ENCODE peak calls at places on chromosomes 16 and 17, in nine cellular contexts. X, V, H, N, C, P, Q, F and A are unnamed samples.
A peak's percentile ranks its signal among the peaks of the same experiment; 100 is the strongest.

GRCh38 chr16:84396537-84397008 is 28.2 kb downstream of the ATP2C2 start:
- DNase-seq in H (no peak), C (peak; percentile 73), X (no peak), P (no peak), V (peak; percentile 34), Q (no peak), N (no peak), F (peak; percentile 97), A (no peak)

GRCh38 chr16:57639172-57639571 is 10.7 kb downstream of the ADGRG1 start:
- DNase-seq in N (peak; percentile 35), Q (peak; percentile 51), P (no peak), H (no peak), F (peak; percentile 76), V (peak; percentile 98), C (peak; percentile 81), X (peak; percentile 53), A (peak; percentile 75)

GRCh38 chr16:80062361-80063027 is 462.0 kb upstream of the MAF start:
- DNase-seq in F (no peak), P (no peak), V (no peak), X (no peak), C (no peak), H (no peak), N (no peak), Q (no peak), A (no peak)

GRCh38 chr17:21678451-21679081 is 13.8 kb upstream of the KCNJ18 start:
- DNase-seq in N (no peak), H (no peak), V (no peak), C (no peak), X (no peak), F (peak; percentile 34), P (no peak), Q (no peak), A (peak; percentile 19)

GRCh38 chr17:76981545-76982295 is 113.5 kb downstream of the MGAT5B start:
- DNase-seq in H (no peak), N (no peak), V (peak; percentile 88), P (no peak), C (no peak), F (no peak), X (no peak), Q (no peak), A (no peak)

GRCh38 chr16:86521236-86522197 is 11.2 kb downstream of the FOXF1 start:
- DNase-seq in X (no peak), H (no peak), V (no peak), P (no peak), N (no peak), F (no peak), C (no peak), Q (no peak), A (peak; percentile 31)

GRCh38 chr17:39014795-39015545 is 47.8 kb upstream of the FBXO47 start:
- DNase-seq in F (no peak), P (no peak), H (no peak), X (no peak), Q (no peak), V (no peak), C (no peak), N (no peak), A (peak; percentile 50)

GRCh38 chr16:67105881-67106280 is 3.9 kb upstream of the PHAF1 start:
- DNase-seq in V (no peak), F (no peak), H (no peak), Q (no peak), N (no peak), X (no peak), C (no peak), P (peak; percentile 37), A (no peak)

GRCh38 chr17:81044764-81045589 is 10.0 kb downstream of the BAIAP2 start:
- DNase-seq in N (peak; percentile 64), Q (peak; percentile 91), V (no peak), F (peak; percentile 90), C (peak; percentile 75), P (peak; percentile 79), H (peak; percentile 88), X (no peak), A (peak; percentile 92)
- H3K4me1 ChIP-seq in N (peaks cover 15% of the 10 kb centered on the region), Q (peaks cover 92% of the 10 kb centered on the region), V (peaks cover 27% of the 10 kb centered on the region), F (peaks cover 83% of the 10 kb centered on the region), C (peaks cover 37% of the 10 kb centered on the region), P (peaks cover 8% of the 10 kb centered on the region), H (peaks cover 45% of the 10 kb centered on the region), X (peaks cover 10% of the 10 kb centered on the region), A (peaks cover 11% of the 10 kb centered on the region)

GRCh38 chr17:8016632-8017424 is 14.4 kb downstream of the GUCY2D start:
- DNase-seq in H (no peak), F (peak; percentile 52), C (peak; percentile 82), V (peak; percentile 80), P (peak; percentile 54), X (peak; percentile 36), N (no peak), Q (no peak), A (peak; percentile 74)

GRCh38 chr17:8015957-8016631 is 13.7 kb downstream of the GUCY2D start:
- DNase-seq in P (no peak), X (no peak), Q (no peak), N (peak; percentile 49), C (peak; percentile 76), F (peak; percentile 48), V (peak; percentile 52), H (no peak), A (no peak)

GRCh38 chr17:8014558-8014850 is 12.1 kb downstream of the GUCY2D start:
- DNase-seq in N (no peak), V (no peak), F (no peak), P (no peak), X (no peak), Q (no peak), H (no peak), C (no peak), A (no peak)

GRCh38 chr17:8013731-8014557 is 11.5 kb downstream of the GUCY2D start:
- DNase-seq in C (no peak), Q (no peak), X (no peak), N (no peak), P (no peak), V (no peak), H (no peak), F (no peak), A (no peak)

DNA sequence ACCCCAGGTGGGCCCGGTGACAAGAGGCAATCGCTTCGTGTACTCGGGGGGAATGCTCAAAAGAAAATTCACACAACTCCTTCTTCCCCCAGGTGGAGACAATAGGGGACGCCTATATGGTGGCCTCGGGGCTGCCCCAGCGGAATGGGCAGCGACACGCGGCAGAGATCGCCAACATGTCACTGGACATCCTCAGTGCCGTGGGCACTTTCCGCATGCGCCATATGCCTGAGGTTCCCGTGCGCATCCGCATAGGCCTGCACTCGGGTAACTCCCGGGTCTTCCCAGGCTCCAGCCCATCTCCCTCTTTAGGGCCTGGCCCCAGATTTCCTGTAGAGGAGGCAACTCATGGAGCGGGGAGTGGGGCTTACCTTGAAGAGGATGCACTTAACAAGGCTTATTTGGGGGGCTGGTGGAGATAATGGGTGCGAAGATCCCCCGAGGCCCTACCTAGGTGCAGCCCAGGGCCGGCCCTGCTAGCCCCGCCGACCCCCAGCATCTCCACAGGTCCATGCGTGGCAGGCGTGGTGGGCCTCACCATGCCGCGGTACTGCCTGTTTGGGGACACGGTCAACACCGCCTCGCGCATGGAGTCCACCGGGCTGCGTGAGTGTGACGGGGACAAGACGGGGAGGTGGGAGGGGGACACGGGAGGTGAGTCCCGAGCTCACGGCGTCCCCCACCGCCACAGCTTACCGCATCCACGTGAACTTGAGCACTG is 13.0 kb downstream of the GUCY2D start:
- DNase-seq in Q (no peak), C (no peak), X (no peak), V (no peak), F (no peak), P (no peak), N (no peak), H (no peak), A (no peak)
- H3K27me3 ChIP-seq in Q (peaks cover 25% of the 10 kb centered on the region), C (no peaks in the 10 kb centered on the region), X (no peaks in the 10 kb centered on the region), V (peaks cover 46% of the 10 kb centered on the region), F (no peaks in the 10 kb centered on the region), P (peaks cover 58% of the 10 kb centered on the region), N (no peaks in the 10 kb centered on the region), H (peaks cover 10% of the 10 kb centered on the region), A (no peaks in the 10 kb centered on the region)

GRCh38 chr17:49889500-49889899 is 41.6 kb upstream of the TAC4 start:
- DNase-seq in H (no peak), N (no peak), V (no peak), Q (no peak), C (peak; percentile 20), X (no peak), P (no peak), F (no peak), A (no peak)

GRCh38 chr17:49886036-49886435 is 38.2 kb upstream of the TAC4 start:
- DNase-seq in V (no peak), P (no peak), H (no peak), X (no peak), F (no peak), Q (no peak), C (no peak), N (no peak), A (no peak)

GRCh38 chr17:49887086-49887743 is 39.3 kb upstream of the TAC4 start:
- DNase-seq in Q (no peak), X (no peak), V (no peak), N (no peak), P (no peak), F (peak; percentile 98), H (no peak), C (peak; percentile 76), A (no peak)

GRCh38 chr17:49890077-49890821 is 42.4 kb upstream of the TAC4 start:
- DNase-seq in F (no peak), N (no peak), H (no peak), Q (peak; percentile 59), C (peak; percentile 23), P (no peak), V (peak; percentile 62), X (no peak), A (peak; percentile 55)

GRCh38 chr17:49887744-49888360 is 40.0 kb upstream of the TAC4 start:
- DNase-seq in C (no peak), N (no peak), X (no peak), F (peak; percentile 69), H (no peak), V (no peak), P (no peak), Q (no peak), A (no peak)
- H3K4me1 ChIP-seq in C (peaks cover 25% of the 10 kb centered on the region), N (peaks cover 3% of the 10 kb centered on the region), X (no peaks in the 10 kb centered on the region), F (peaks cover 31% of the 10 kb centered on the region), H (no peaks in the 10 kb centered on the region), V (peaks cover 7% of the 10 kb centered on the region), P (no peaks in the 10 kb centered on the region), Q (peaks cover 6% of the 10 kb centered on the region), A (no peaks in the 10 kb centered on the region)

GRCh38 chr17:8405499-8406016 is 7.9 kb upstream of the RNF222 start:
- DNase-seq in C (no peak), P (no peak), N (no peak), X (no peak), V (no peak), Q (no peak), H (no peak), F (no peak), A (no peak)

GRCh38 chr17:8398980-8399379 is 1.4 kb upstream of the RNF222 start:
- DNase-seq in F (no peak), C (no peak), V (no peak), H (no peak), P (no peak), Q (no peak), X (no peak), N (no peak), A (no peak)

GRCh38 chr17:8402921-8403536 is 5.4 kb upstream of the RNF222 start:
- DNase-seq in C (no peak), H (no peak), N (no peak), V (no peak), X (no peak), P (no peak), Q (no peak), F (no peak), A (no peak)

GRCh38 chr17:8397636-8398035 is at the start of gene RNF222:
- DNase-seq in X (no peak), N (no peak), Q (no peak), C (no peak), V (no peak), P (no peak), H (no peak), F (no peak), A (no peak)

GRCh38 chr17:8401107-8401506 is 3.5 kb upstream of the RNF222 start:
- DNase-seq in H (no peak), X (no peak), N (no peak), P (no peak), Q (no peak), F (no peak), C (no peak), V (no peak), A (no peak)
- H3K27me3 ChIP-seq in H (peaks cover 19% of the 10 kb centered on the region), X (no peaks in the 10 kb centered on the region), N (no peaks in the 10 kb centered on the region), P (peaks cover 43% of the 10 kb centered on the region), Q (peaks cover 27% of the 10 kb centered on the region), F (no peaks in the 10 kb centered on the region), C (peaks cover 23% of the 10 kb centered on the region), V (peaks cover 9% of the 10 kb centered on the region), A (no peaks in the 10 kb centered on the region)